ENCODE peak calls at places on chromosomes 5 and 9, in six cellular contexts. A is heart left ventricle, Q is pancreas, I is HFF-Myc, J is epithelial cell of esophagus, U is SK-N-SH. F is an unnamed sample.

GRCh38 chr9:34253460-34253837 is 74.6 kb downstream of the UBAP1 start:
- DNase-seq in A (peak), Q (peak), I (no peak), J (peak), U (no peak), F (peak)

GRCh38 chr9:129493714-129494047 is 127.2 kb downstream of the C9orf50 start:
- DNase-seq in A (no peak), Q (no peak), I (no peak), J (no peak), U (no peak), F (no peak)

GRCh38 chr5:132431682-132432081 is 58.9 kb downstream of the IRF1 start:
- DNase-seq in A (no peak), Q (no peak), I (no peak), J (no peak), U (no peak), F (no peak)

GRCh38 chr9:14119694-14120514 is 194.0 kb downstream of the NFIB start:
- DNase-seq in A (no peak), Q (no peak), I (no peak), J (peak), U (no peak), F (no peak)

GRCh38 chr5:42951169-42951846 is 88.8 kb downstream of the ANXA2R start:
- DNase-seq in A (peak), Q (peak), I (no peak), J (no peak), U (peak), F (no peak)

GRCh38 chr5:72171667-72172066 is 64.4 kb downstream of the MAP1B start:
- DNase-seq in A (no peak), Q (no peak), I (no peak), J (no peak), U (no peak), F (no peak)

GRCh38 chr5:120386981-120387380 is 77.1 kb upstream of the PRR16 start:
- DNase-seq in A (no peak), Q (no peak), I (no peak), J (no peak), U (no peak), F (no peak)

GRCh38 chr9:34988218-34989055 is 1.1 kb upstream of the DNAJB5 start:
- DNase-seq in A (peak), Q (no peak), I (no peak), J (no peak), U (peak), F (no peak)

GRCh38 chr9:93096131-93096802 is at the start of gene CARD19:
- DNase-seq in A (no peak), Q (no peak), I (no peak), J (peak), U (no peak), F (no peak)

GRCh38 chr5:106189121-106189809 is 1481.5 kb downstream of the EFNA5 start:
- DNase-seq in A (no peak), Q (no peak), I (no peak), J (no peak), U (no peak), F (no peak)

GRCh38 chr5:4144608-4145007 is 549.0 kb downstream of the IRX1 start:
- DNase-seq in A (no peak), Q (no peak), I (no peak), J (no peak), U (no peak), F (no peak)

GRCh38 chr5:398475-399295 is 44.3 kb upstream of the EXOC3 start:
- DNase-seq in A (peak), Q (peak), I (no peak), J (no peak), U (peak), F (no peak)

GRCh38 chr9:8648271-8648670 is 848.7 kb upstream of the DMAC1 start:
- DNase-seq in A (no peak), Q (no peak), I (no peak), J (no peak), U (no peak), F (no peak)
- TF ChIP-seq CTCF in A (no peak), Q (no peak), I (no peak), J (no peak), U (no peak), F (no peak)

DNA sequence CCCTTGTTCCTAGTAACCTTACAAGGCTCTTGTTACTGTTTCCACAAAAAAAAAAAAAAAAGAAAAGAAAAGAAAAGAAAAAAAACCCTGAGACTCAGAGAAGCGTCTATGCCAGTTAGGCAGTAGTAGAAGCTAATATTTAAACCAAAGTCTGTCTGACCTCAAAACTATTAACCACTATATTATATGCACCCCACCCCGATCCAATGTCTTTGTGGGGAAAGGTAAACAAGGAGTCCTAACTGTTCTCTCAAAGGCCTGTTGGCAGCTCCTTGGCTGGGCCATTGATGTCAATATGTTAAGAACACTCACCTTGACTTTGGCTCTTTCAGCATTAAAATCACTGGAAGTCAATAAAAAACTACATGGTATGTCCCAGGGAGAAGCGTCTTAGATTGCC is 308.4 kb upstream of the RPS23 start:
- DNase-seq in A (no peak), Q (no peak), I (no peak), J (no peak), U (no peak), F (no peak)
- H3K4me3 ChIP-seq in A (no peak), Q (no peak), I (no peak), J (no peak), U (no peak), F (no peak)

GRCh38 chr5:134024811-134025210 is 20.0 kb upstream of the VDAC1 start:
- DNase-seq in A (no peak), Q (no peak), I (no peak), J (no peak), U (no peak), F (no peak)

GRCh38 chr5:134025786-134026185 is 21.0 kb upstream of the VDAC1 start:
- DNase-seq in A (no peak), Q (no peak), I (no peak), J (no peak), U (no peak), F (no peak)

GRCh38 chr5:134028496-134028895 is 23.7 kb upstream of the VDAC1 start:
- DNase-seq in A (no peak), Q (no peak), I (no peak), J (no peak), U (no peak), F (no peak)

GRCh38 chr5:134027203-134027582 is 22.4 kb upstream of the VDAC1 start:
- DNase-seq in A (no peak), Q (no peak), I (no peak), J (no peak), U (no peak), F (no peak)

GRCh38 chr5:134026521-134027202 is 21.9 kb upstream of the VDAC1 start:
- DNase-seq in A (no peak), Q (peak), I (no peak), J (peak), U (peak), F (no peak)
- TF ChIP-seq CTCF in A (peak), Q (peak), I (peak), J (peak), U (peak), F (peak)

GRCh38 chr5:160188968-160189319 is 40.4 kb upstream of the FABP6 start:
- DNase-seq in A (no peak), Q (no peak), I (no peak), J (no peak), U (no peak), F (no peak)
- H3K4me3 ChIP-seq in A (peak), Q (peak), I (no peak), J (no peak), U (no peak), F (no peak)

GRCh38 chr5:178114325-178115135 is 1.2 kb downstream of the N4BP3 start:
- DNase-seq in A (peak), Q (no peak), I (no peak), J (no peak), U (no peak), F (no peak)

GRCh38 chr5:178112545-178112944 is 787 bp upstream of the N4BP3 start:
- DNase-seq in A (no peak), Q (no peak), I (no peak), J (no peak), U (no peak), F (no peak)

GRCh38 chr5:178113841-178114324 is 551 bp downstream of the N4BP3 start:
- DNase-seq in A (peak), Q (no peak), I (no peak), J (no peak), U (peak), F (no peak)

GRCh38 chr5:178111925-178112324 is 1.4 kb upstream of the N4BP3 start:
- DNase-seq in A (no peak), Q (no peak), I (no peak), J (peak), U (peak), F (peak)

GRCh38 chr5:178113141-178113787 is at the start of gene N4BP3:
- DNase-seq in A (peak), Q (peak), I (no peak), J (peak), U (peak), F (no peak)
- TF ChIP-seq CTCF in A (no peak), Q (no peak), I (no peak), J (no peak), U (no peak), F (no peak)

GRCh38 chr5:35095366-35095765 is 47.6 kb upstream of the AGXT2 start:
- DNase-seq in A (no peak), Q (no peak), I (no peak), J (no peak), U (no peak), F (no peak)
- H3K4me3 ChIP-seq in A (no peak), Q (no peak), I (no peak), J (no peak), U (no peak), F (no peak)

GRCh38 chr5:83095973-83096539 is 18.7 kb downstream of the XRCC4 start:
- DNase-seq in A (no peak), Q (no peak), I (peak), J (peak), U (no peak), F (no peak)
- TF ChIP-seq CTCF in A (no peak), Q (no peak), I (no peak), J (no peak), U (no peak), F (no peak)

GRCh38 chr5:79588645-79589044 is 23.6 kb upstream of the TENT2 start:
- DNase-seq in A (no peak), Q (no peak), I (no peak), J (no peak), U (no peak), F (no peak)
- H3K4me3 ChIP-seq in A (no peak), Q (no peak), I (no peak), J (no peak), U (no peak), F (peak)

GRCh38 chr9:136219276-136219675 is 14.3 kb upstream of the LHX3 start:
- DNase-seq in A (no peak), Q (no peak), I (peak), J (peak), U (no peak), F (peak)

GRCh38 chr9:136218271-136218670 is 13.3 kb upstream of the LHX3 start:
- DNase-seq in A (no peak), Q (no peak), I (no peak), J (no peak), U (no peak), F (no peak)

GRCh38 chr9:136216541-136217240 is 11.8 kb upstream of the LHX3 start:
- DNase-seq in A (no peak), Q (no peak), I (no peak), J (no peak), U (no peak), F (no peak)

GRCh38 chr9:136220017-136220729 is 15.2 kb upstream of the LHX3 start:
- DNase-seq in A (no peak), Q (no peak), I (peak), J (peak), U (no peak), F (no peak)

DNA sequence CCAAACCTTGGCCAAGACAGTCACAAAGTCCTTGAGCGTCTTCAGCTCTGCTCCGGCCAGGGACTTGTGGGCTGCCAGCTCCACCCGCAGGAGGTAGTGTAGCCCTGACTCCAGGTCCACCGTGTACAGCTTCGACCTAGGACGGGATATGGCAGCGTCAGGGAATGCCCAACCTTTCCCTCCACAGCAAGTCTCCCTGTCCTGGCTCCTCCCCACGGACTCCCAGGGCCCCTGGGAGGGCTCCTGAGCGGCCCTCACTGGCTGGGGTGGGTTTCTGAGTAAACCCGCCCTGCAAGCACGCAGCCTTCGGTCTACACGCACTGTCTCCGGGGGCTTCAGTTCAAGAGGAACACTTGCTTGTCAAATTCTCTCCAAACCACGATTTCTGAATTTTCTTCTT is 13.7 kb upstream of the LHX3 start:
- DNase-seq in A (no peak), Q (no peak), I (no peak), J (no peak), U (no peak), F (no peak)
- TF ChIP-seq CTCF in A (no peak), Q (no peak), I (no peak), J (no peak), U (no peak), F (no peak)

GRCh38 chr9:86943871-86944240 is 3.5 kb downstream of the GAS1 start:
- DNase-seq in A (no peak), Q (no peak), I (no peak), J (no peak), U (no peak), F (no peak)
- H3K4me3 ChIP-seq in A (peak), Q (peak), I (no peak), J (no peak), U (peak), F (peak)

F was measured in AG09309.